ENCODE peak calls at places on chromosomes 11 and 22, in five cellular contexts. One of them, this sample, is unnamed.

GRCh38 chr11:69296890-69297224 is 2.9 kb downstream of the MYEOV start:
- DNase-seq in transverse colon: peak
- DNase-seq in EH: no peak
- DNase-seq in glutamatergic neuron: no peak
- DNase-seq in HT1080: no peak
- DNase-seq in this sample: no peak

GRCh38 chr11:120131941-120132644 is 5.8 kb downstream of the TRIM29 start:
- DNase-seq in transverse colon: peak
- DNase-seq in EH: no peak
- DNase-seq in glutamatergic neuron: peak
- DNase-seq in HT1080: no peak
- DNase-seq in this sample: no peak

GRCh38 chr22:30181459-30182353 is 64.9 kb downstream of the LIF start:
- DNase-seq in transverse colon: no peak
- DNase-seq in EH: no peak
- DNase-seq in glutamatergic neuron: no peak
- DNase-seq in HT1080: no peak
- DNase-seq in this sample: no peak

GRCh38 chr11:1628506-1629325 is 859 bp upstream of the KRTAP5-5 start:
- DNase-seq in transverse colon: peak
- DNase-seq in EH: peak
- DNase-seq in glutamatergic neuron: peak
- DNase-seq in HT1080: no peak
- DNase-seq in this sample: no peak

GRCh38 chr11:1511937-1512496 is 25.4 kb upstream of the MOB2 start:
- DNase-seq in transverse colon: no peak
- DNase-seq in EH: no peak
- DNase-seq in glutamatergic neuron: no peak
- DNase-seq in HT1080: no peak
- DNase-seq in this sample: no peak

GRCh38 chr22:24433868-24434471 is 6.6 kb downstream of the ADORA2A start:
- DNase-seq in transverse colon: peak
- DNase-seq in EH: peak
- DNase-seq in glutamatergic neuron: peak
- DNase-seq in HT1080: peak
- DNase-seq in this sample: peak

GRCh38 chr11:134499990-134500389 is 87.9 kb upstream of the B3GAT1 start:
- DNase-seq in transverse colon: no peak
- DNase-seq in EH: no peak
- DNase-seq in glutamatergic neuron: no peak
- DNase-seq in HT1080: no peak
- DNase-seq in this sample: no peak

GRCh38 chr22:46537221-46537945 is at the start of gene CELSR1:
- DNase-seq in transverse colon: peak
- DNase-seq in EH: peak
- DNase-seq in glutamatergic neuron: no peak
- DNase-seq in HT1080: peak
- DNase-seq in this sample: no peak

GRCh38 chr22:49827307-49827852 is 293 bp downstream of the BRD1 start:
- DNase-seq in transverse colon: no peak
- DNase-seq in EH: peak
- DNase-seq in glutamatergic neuron: no peak
- DNase-seq in HT1080: no peak
- DNase-seq in this sample: no peak

GRCh38 chr11:72568861-72569260 is 105.4 kb downstream of the PDE2A start:
- DNase-seq in transverse colon: no peak
- DNase-seq in EH: peak
- DNase-seq in glutamatergic neuron: no peak
- DNase-seq in HT1080: no peak
- DNase-seq in this sample: peak

GRCh38 chr22:27456696-27457503 is 344.7 kb downstream of the MN1 start:
- DNase-seq in transverse colon: no peak
- DNase-seq in EH: peak
- DNase-seq in glutamatergic neuron: no peak
- DNase-seq in HT1080: peak
- DNase-seq in this sample: peak

GRCh38 chr22:35552186-35552842 is 11.7 kb downstream of the RASD2 start:
- DNase-seq in transverse colon: peak
- DNase-seq in EH: no peak
- DNase-seq in glutamatergic neuron: peak
- DNase-seq in HT1080: peak
- DNase-seq in this sample: no peak

GRCh38 chr22:37260939-37261338 is 16.9 kb upstream of the RAC2 start:
- DNase-seq in transverse colon: peak
- DNase-seq in EH: peak
- DNase-seq in glutamatergic neuron: peak
- DNase-seq in HT1080: peak
- DNase-seq in this sample: peak

GRCh38 chr11:707817-708420 is 1.9 kb downstream of the EPS8L2 start:
- DNase-seq in transverse colon: no peak
- DNase-seq in EH: peak
- DNase-seq in glutamatergic neuron: no peak
- DNase-seq in HT1080: no peak
- DNase-seq in this sample: no peak

GRCh38 chr11:8531982-8532381 is 62.0 kb downstream of the STK33 start:
- DNase-seq in transverse colon: no peak
- DNase-seq in EH: no peak
- DNase-seq in glutamatergic neuron: no peak
- DNase-seq in HT1080: no peak
- DNase-seq in this sample: no peak

GRCh38 chr11:19444231-19444630 is 203.5 kb upstream of the E2F8 start:
- DNase-seq in transverse colon: no peak
- DNase-seq in EH: peak
- DNase-seq in glutamatergic neuron: no peak
- DNase-seq in HT1080: no peak
- DNase-seq in this sample: no peak

GRCh38 chr11:73453562-73453961 is 77.4 kb downstream of the RELT start:
- DNase-seq in transverse colon: no peak
- DNase-seq in EH: no peak
- DNase-seq in glutamatergic neuron: no peak
- DNase-seq in HT1080: no peak
- DNase-seq in this sample: no peak

GRCh38 chr11:119175493-119176077 is 7.1 kb downstream of the NLRX1 start:
- DNase-seq in transverse colon: no peak
- DNase-seq in EH: peak
- DNase-seq in glutamatergic neuron: no peak
- DNase-seq in HT1080: peak
- DNase-seq in this sample: peak

GRCh38 chr22:46175631-46176030 is 25.3 kb downstream of the PPARA start:
- DNase-seq in transverse colon: no peak
- DNase-seq in EH: peak
- DNase-seq in glutamatergic neuron: no peak
- DNase-seq in HT1080: peak
- DNase-seq in this sample: peak

GRCh38 chr22:45290410-45290936 is 5.7 kb downstream of the UPK3A start:
- DNase-seq in transverse colon: peak
- DNase-seq in EH: peak
- DNase-seq in glutamatergic neuron: no peak
- DNase-seq in HT1080: peak
- DNase-seq in this sample: no peak

GRCh38 chr22:38704568-38705234 is 1.0 kb upstream of the GTPBP1 start:
- DNase-seq in transverse colon: no peak
- DNase-seq in EH: no peak
- DNase-seq in glutamatergic neuron: no peak
- DNase-seq in HT1080: no peak
- DNase-seq in this sample: no peak

GRCh38 chr11:67056640-67057409 is at the start of gene RHOD:
- DNase-seq in transverse colon: peak
- DNase-seq in EH: peak
- DNase-seq in glutamatergic neuron: peak
- DNase-seq in HT1080: no peak
- DNase-seq in this sample: no peak

This sample was measured in HFFc6.